ENCODE peak calls at places on chromosomes 4 and X, in eight cellular contexts. A, K, Z, P, O, Q, E and I are unnamed samples.

GRCh38 chr4:163048447-163048846 is 118.2 kb downstream of the NAF1 start:
- DNase-seq in K (peak), Q (peak), A (no peak), E (no peak), P (peak), O (peak), Z (no peak), I (no peak)

GRCh38 chr4:3451956-3452355 is 10.2 kb downstream of the HGFAC start:
- DNase-seq in Q (no peak), A (peak), P (peak), Z (no peak), K (peak), O (peak), E (no peak), I (peak)

GRCh38 chrX:151974336-151975227 is at the start of gene GABRE:
- DNase-seq in A (no peak), K (no peak), Q (no peak), P (no peak), O (peak), E (peak), Z (peak), I (no peak)

GRCh38 chr4:170003071-170004070 is 22.8 kb downstream of the MFAP3L start:
- DNase-seq in Z (no peak), P (no peak), O (no peak), E (no peak), K (no peak), Q (no peak), A (no peak), I (no peak)

GRCh38 chrX:107272431-107272921 is 66.1 kb downstream of the DNAAF6 start:
- DNase-seq in O (peak), A (no peak), Q (no peak), P (no peak), E (no peak), K (no peak), Z (no peak), I (no peak)

GRCh38 chrX:64975491-64975890 is 759 bp downstream of the ZC4H2 start:
- DNase-seq in Z (peak), Q (no peak), O (peak), A (no peak), E (peak), K (peak), P (peak), I (no peak)

GRCh38 chrX:153565996-153566580 is 32.9 kb downstream of the CCNQ start:
- DNase-seq in K (no peak), E (no peak), O (no peak), Q (no peak), A (no peak), P (no peak), Z (no peak), I (no peak)

GRCh38 chr4:53920116-53920515 is 144.3 kb downstream of the CHIC2 start:
- DNase-seq in P (no peak), Q (no peak), A (no peak), O (no peak), K (peak), Z (no peak), E (no peak), I (no peak)

GRCh38 chrX:44765556-44765955 is 78.3 kb upstream of the DUSP21 start:
- DNase-seq in P (no peak), K (peak), A (no peak), Z (no peak), E (no peak), O (peak), Q (no peak), I (no peak)

GRCh38 chr4:683247-683897 is 5.6 kb downstream of the SLC49A3 start:
- DNase-seq in E (no peak), A (no peak), P (no peak), O (no peak), Z (no peak), Q (no peak), K (no peak), I (no peak)

GRCh38 chrX:47218920-47219815 is 687 bp downstream of the CDK16 start:
- DNase-seq in K (no peak), O (no peak), A (no peak), E (peak), P (no peak), Z (peak), Q (no peak), I (no peak)

GRCh38 chrX:22800806-22801205 is 199.0 kb upstream of the DDX53 start:
- DNase-seq in E (no peak), K (peak), A (peak), Q (no peak), P (no peak), O (peak), Z (no peak), I (no peak)

GRCh38 chrX:110847334-110847733 is 51.7 kb upstream of the CHRDL1 start:
- DNase-seq in Z (no peak), P (peak), K (peak), Q (peak), O (peak), E (no peak), A (no peak), I (no peak)

GRCh38 chrX:23493941-23494374 is 159.3 kb downstream of the PTCHD1 start:
- DNase-seq in A (no peak), P (peak), Q (peak), O (peak), E (no peak), Z (no peak), K (peak), I (no peak)

GRCh38 chr4:13367244-13367643 is 116.9 kb downstream of the RAB28 start:
- DNase-seq in A (no peak), O (no peak), P (no peak), Z (no peak), K (no peak), E (no peak), Q (no peak), I (no peak)

GRCh38 chr4:43619219-43619618 is 726.7 kb downstream of the GRXCR1 start:
- DNase-seq in Z (no peak), Q (no peak), A (no peak), K (no peak), P (no peak), O (no peak), E (no peak), I (no peak)

GRCh38 chr4:82372502-82372873 is 1.3 kb downstream of the HNRNPD start:
- DNase-seq in K (no peak), A (no peak), O (peak), E (peak), Z (no peak), Q (no peak), P (peak), I (no peak)

GRCh38 chr4:141046255-141046654 is 87.0 kb downstream of the RNF150 start:
- DNase-seq in A (peak), Z (no peak), E (peak), O (peak), P (peak), K (peak), Q (no peak), I (peak)

GRCh38 chr4:153533387-153533786 is 67.2 kb downstream of the TMEM131L start:
- DNase-seq in E (no peak), K (no peak), A (no peak), O (no peak), Z (no peak), P (no peak), Q (no peak), I (no peak)

GRCh38 chr4:123889376-123889945 is 492.9 kb downstream of the SPRY1 start:
- DNase-seq in Z (no peak), O (peak), K (peak), A (no peak), E (no peak), Q (no peak), P (no peak), I (peak)

GRCh38 chr4:31106419-31106818 is 386.2 kb downstream of the PCDH7 start:
- DNase-seq in E (no peak), Z (no peak), A (no peak), P (no peak), O (no peak), K (no peak), Q (no peak), I (no peak)

GRCh38 chrX:136814847-136815634 is 34.3 kb upstream of the ARHGEF6 start:
- DNase-seq in A (no peak), Q (no peak), E (no peak), K (no peak), Z (no peak), P (no peak), O (no peak), I (no peak)

GRCh38 chr4:176709417-176709816 is 83.3 kb downstream of the VEGFC start:
- DNase-seq in O (peak), K (peak), A (no peak), E (no peak), P (peak), Q (no peak), Z (no peak), I (no peak)

GRCh38 chrX:150487369-150488094 is 80.9 kb upstream of the MTM1 start:
- DNase-seq in Q (no peak), K (no peak), Z (no peak), E (no peak), O (no peak), A (no peak), P (no peak), I (no peak)

GRCh38 chrX:40105016-40105790 is 7.4 kb upstream of the BCOR start:
- DNase-seq in Q (no peak), K (no peak), Z (peak), P (no peak), E (peak), O (no peak), A (no peak), I (no peak)

GRCh38 chr4:113744667-113745241 is 16.8 kb downstream of the CAMK2D start:
- DNase-seq in O (no peak), P (peak), Z (no peak), A (no peak), Q (no peak), E (no peak), K (no peak), I (no peak)

GRCh38 chrX:11770320-11770719 is 12.3 kb downstream of the MSL3 start:
- DNase-seq in Q (peak), O (peak), Z (no peak), K (peak), P (peak), E (peak), A (no peak), I (no peak)

GRCh38 chr4:7006411-7006810 is 36.8 kb upstream of the TADA2B start:
- DNase-seq in A (no peak), Z (no peak), O (no peak), K (no peak), P (no peak), Q (no peak), E (no peak), I (no peak)

GRCh38 chrX:9668537-9668936 is 97.1 kb downstream of the GPR143 start:
- DNase-seq in K (peak), A (no peak), Z (no peak), Q (no peak), P (peak), O (no peak), E (no peak), I (no peak)

GRCh38 chr4:97950836-97951235 is 192.4 kb downstream of the STPG2 start:
- DNase-seq in Q (no peak), Z (no peak), O (no peak), K (no peak), P (no peak), A (no peak), E (no peak), I (no peak)

GRCh38 chr4:186486172-186486571 is 69.2 kb downstream of the MTNR1A start:
- DNase-seq in O (no peak), Q (no peak), A (no peak), Z (no peak), K (no peak), E (no peak), P (no peak), I (no peak)

GRCh38 chr4:84875636-84876371 is 90.7 kb downstream of the WDFY3 start:
- DNase-seq in O (peak), Q (no peak), E (no peak), Z (no peak), K (peak), P (peak), A (no peak), I (no peak)

DNA sequence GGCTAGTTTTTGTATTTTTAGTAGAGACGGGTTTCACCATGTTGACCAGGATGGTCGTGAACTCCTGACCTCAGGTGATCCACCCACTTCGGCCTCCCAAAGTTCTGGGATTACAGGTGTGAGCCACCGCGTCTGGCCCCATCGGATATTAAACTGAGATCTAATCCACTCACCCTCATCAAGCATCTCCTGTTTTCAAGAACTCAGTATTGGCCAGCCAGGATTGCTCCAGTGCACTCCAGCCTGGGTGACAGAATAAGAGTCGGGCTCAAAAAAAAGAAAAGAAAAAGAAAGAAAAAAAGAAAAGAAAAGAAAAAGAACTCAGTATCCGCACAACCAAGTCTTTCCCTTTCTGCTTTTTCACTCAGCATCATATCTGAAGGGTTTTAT is 167.6 kb downstream of the OR13H1 start:
- DNase-seq in K (no peak), A (no peak), E (no peak), P (no peak), Q (no peak), Z (no peak), O (no peak), I (no peak)
- H3K4me3 ChIP-seq in K (no peak), A (no peak), E (no peak), P (peak), Q (no peak), Z (no peak), O (peak), I (no peak)

GRCh38 chrX:51047950-51048349 is 137.4 kb downstream of the BMP15 start:
- DNase-seq in P (no peak), Z (no peak), E (no peak), O (no peak), Q (no peak), K (no peak), A (no peak), I (no peak)
- TF ChIP-seq CTCF in P (no peak), Z (no peak), E (no peak), O (no peak), Q (no peak), K (no peak), A (no peak), I (no peak)

DNA sequence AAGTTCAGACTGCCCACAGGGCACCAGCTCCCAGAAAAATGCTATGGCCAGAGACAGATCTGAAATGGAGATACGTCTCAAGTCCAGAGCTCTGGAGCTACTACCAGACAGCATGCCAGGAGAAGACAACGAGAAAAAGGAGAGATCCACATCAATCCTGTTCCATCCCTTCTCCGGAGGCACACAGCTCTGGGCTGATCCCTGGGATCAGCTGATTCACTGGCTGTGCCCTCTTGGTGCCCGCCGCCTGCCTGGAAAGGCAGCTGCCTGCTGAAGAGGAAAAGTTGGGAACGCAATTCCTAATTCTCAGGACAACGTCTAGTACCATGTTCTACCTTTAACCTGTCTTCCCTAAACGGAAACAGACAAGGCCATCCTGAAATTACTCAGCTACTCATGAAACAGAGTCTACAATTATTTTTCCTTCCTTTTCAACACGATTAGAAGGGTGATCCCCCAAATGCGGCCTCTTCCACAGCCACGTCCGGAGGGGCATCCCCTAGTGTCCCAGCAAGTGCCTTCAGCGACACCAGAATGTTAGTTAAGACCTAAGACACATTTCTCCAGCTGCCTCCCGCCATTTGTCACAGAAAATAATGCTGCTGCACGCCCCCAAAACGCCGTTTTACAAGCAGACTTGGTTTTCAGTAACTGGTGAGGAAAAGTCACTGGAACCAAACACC is 2.4 kb downstream of the ZFYVE28 start:
- DNase-seq in O (no peak), E (no peak), A (no peak), P (no peak), Q (no peak), K (no peak), Z (no peak), I (no peak)
- H3K4me3 ChIP-seq in O (no peak), E (peak), A (no peak), P (no peak), Q (peak), K (peak), Z (peak), I (no peak)

DNA sequence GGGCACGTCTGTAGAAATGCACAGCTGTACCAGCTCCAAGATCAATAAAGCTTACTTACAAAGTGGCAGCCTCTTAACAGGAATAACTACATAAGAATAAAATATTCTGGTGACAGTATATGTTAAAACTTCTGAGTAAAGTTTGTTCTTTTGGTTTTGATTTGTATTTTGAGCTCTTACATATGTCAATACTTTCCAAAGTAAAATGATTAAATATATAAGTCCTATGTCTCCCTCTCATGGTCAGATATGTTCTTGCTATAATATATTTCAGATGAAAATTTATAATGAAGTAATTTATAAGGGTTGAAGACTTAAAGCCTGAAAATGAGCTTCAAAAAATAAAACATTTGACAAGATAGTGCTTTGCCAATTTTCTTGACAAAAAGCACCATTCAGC is 254.4 kb downstream of the NPFFR2 start:
- DNase-seq in A (no peak), O (peak), Q (no peak), Z (no peak), P (no peak), E (no peak), K (peak), I (no peak)
- TF ChIP-seq CTCF in A (peak), O (peak), Q (no peak), Z (no peak), P (no peak), E (no peak), K (peak), I (no peak)